ENCODE peak calls at places on chromosomes 4 and X, in ten cellular contexts. T, W, Y, C, U, H, A, P, S and V are unnamed samples. For H3K4me1, the result is how much of the 10 kb centered on the place peaks cover.

GRCh38 chrX:72121381-72121780 is 10.3 kb downstream of the RTL5 start:
- DNase-seq in C (peak), S (peak), P (no peak), A (peak), Y (no peak), W (peak), U (peak), T (peak), H (no peak), V (no peak)

GRCh38 chr4:94722270-94722669 is 35.5 kb upstream of the BMPR1B start:
- DNase-seq in T (no peak), P (no peak), C (no peak), A (no peak), S (no peak), H (no peak), Y (no peak), U (no peak), W (no peak), V (no peak)

GRCh38 chr4:121822796-121823504 is 733 bp downstream of the CCNA2 start:
- DNase-seq in T (peak), S (peak), P (peak), U (peak), C (peak), A (no peak), H (no peak), W (no peak), Y (peak), V (peak)

GRCh38 chr4:149999485-150000074 is 78.7 kb upstream of the DCLK2 start:
- DNase-seq in C (peak), W (peak), P (peak), Y (no peak), T (no peak), S (peak), H (no peak), U (peak), A (no peak), V (no peak)

GRCh38 chr4:47831026-47831689 is 6.7 kb downstream of the CORIN start:
- DNase-seq in S (no peak), H (no peak), A (no peak), U (no peak), P (no peak), Y (no peak), T (no peak), C (no peak), W (no peak), V (no peak)

GRCh38 chr4:112276113-112276512 is 9.6 kb downstream of the TIFA start:
- DNase-seq in H (no peak), T (no peak), C (no peak), Y (no peak), U (no peak), S (no peak), P (no peak), W (no peak), A (no peak), V (no peak)

GRCh38 chrX:39890807-39891206 is 207.0 kb downstream of the BCOR start:
- DNase-seq in C (no peak), W (peak), P (no peak), A (no peak), T (no peak), S (peak), H (no peak), Y (no peak), U (no peak), V (no peak)

GRCh38 chrX:113529425-113530013 is 688.9 kb upstream of the AMOT start:
- DNase-seq in S (no peak), H (no peak), P (no peak), A (no peak), W (no peak), C (no peak), T (no peak), U (no peak), Y (no peak), V (no peak)

GRCh38 chrX:2928127-2928582 is 984 bp downstream of the ARSD start:
- DNase-seq in A (peak), C (no peak), Y (no peak), T (peak), H (peak), U (peak), S (peak), W (peak), P (peak), V (peak)

GRCh38 chr4:112888617-112889016 is 160.8 kb upstream of the ANK2 start:
- DNase-seq in W (no peak), C (no peak), U (no peak), T (no peak), H (no peak), A (no peak), P (no peak), S (no peak), Y (no peak), V (no peak)

GRCh38 chr4:681736-682451 is 7.1 kb downstream of the SLC49A3 start:
- DNase-seq in T (no peak), P (peak), Y (peak), U (no peak), C (no peak), A (no peak), S (no peak), H (no peak), W (no peak), V (peak)

GRCh38 chr4:141371206-141371605 is 150.5 kb downstream of the ZNF330 start:
- DNase-seq in P (no peak), Y (no peak), T (no peak), U (no peak), S (no peak), H (no peak), A (no peak), W (no peak), C (no peak), V (no peak)

GRCh38 chr4:127304356-127304755 is 328.4 kb upstream of the INTU start:
- DNase-seq in T (peak), H (no peak), A (no peak), C (no peak), U (no peak), W (peak), Y (no peak), S (peak), P (no peak), V (peak)

GRCh38 chr4:143531773-143532491 is 18.4 kb downstream of the SMARCA5 start:
- DNase-seq in A (no peak), Y (no peak), W (no peak), H (no peak), P (no peak), C (no peak), U (no peak), T (no peak), S (no peak), V (no peak)

DNA sequence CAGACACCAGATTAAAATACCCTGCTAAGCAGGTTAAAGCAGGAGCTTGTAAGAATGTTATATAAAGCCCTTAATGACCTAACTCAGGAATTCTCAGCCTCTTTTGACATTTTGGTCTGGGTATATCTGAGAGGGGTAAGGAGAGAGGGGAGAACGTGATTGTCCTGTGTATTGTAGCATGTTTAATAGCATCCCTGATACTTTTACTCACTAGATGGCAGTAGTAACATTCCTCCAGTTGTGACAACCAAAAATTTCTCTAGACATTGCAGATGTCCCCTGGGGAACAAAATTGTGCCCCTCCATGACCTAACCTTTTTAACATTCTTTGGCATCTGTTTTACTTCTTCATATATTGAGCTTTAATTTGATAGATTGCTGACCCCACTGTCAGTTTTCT is 17.9 kb downstream of the SMARCA5 start:
- DNase-seq in S (no peak), W (no peak), Y (no peak), H (no peak), P (peak), U (no peak), T (no peak), C (no peak), A (no peak), V (no peak)
- TF ChIP-seq CTCF in S (peak), W (peak), Y (peak), H (no peak), P (peak), U (peak), T (no peak), C (no peak), A (no peak), V (no peak)

GRCh38 chr4:76434901-76435688 is at the start of gene SHROOM3:
- DNase-seq in Y (no peak), C (no peak), U (no peak), S (no peak), H (no peak), T (peak), A (no peak), W (no peak), P (no peak), V (no peak)

GRCh38 chr4:76439491-76439890 is 4.5 kb downstream of the SHROOM3 start:
- DNase-seq in T (no peak), H (no peak), C (no peak), U (no peak), P (no peak), W (no peak), S (no peak), Y (no peak), A (no peak), V (no peak)

GRCh38 chr4:76430519-76431388 is 4.3 kb upstream of the SHROOM3 start:
- DNase-seq in A (no peak), H (no peak), C (no peak), S (no peak), W (no peak), P (peak), U (no peak), T (no peak), Y (no peak), V (no peak)

DNA sequence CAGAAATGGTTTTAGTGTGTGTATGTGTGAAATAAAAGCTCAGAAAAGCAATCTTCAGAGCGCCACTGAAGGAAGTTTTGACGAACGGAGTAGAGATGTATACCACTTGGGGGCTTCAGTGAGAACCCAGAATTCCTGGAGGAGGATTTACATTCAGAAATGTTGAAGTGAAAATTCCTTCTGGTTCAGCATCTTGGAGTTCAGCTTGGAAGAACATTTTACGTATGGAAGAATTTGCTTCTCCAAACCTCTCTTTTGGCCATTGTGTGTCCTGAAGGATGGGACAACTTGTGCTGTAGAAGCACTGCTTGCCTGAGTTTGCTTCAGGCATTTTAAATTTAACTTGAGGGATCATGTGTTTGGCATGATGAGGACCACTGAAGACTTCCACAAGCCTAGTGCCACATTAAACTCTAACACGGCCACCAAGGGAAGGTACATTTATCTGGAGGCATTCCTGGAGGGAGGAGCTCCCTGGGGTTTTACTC is 704 bp downstream of the SHROOM3 start:
- DNase-seq in W (no peak), H (no peak), T (no peak), P (no peak), A (no peak), C (no peak), S (no peak), U (no peak), Y (no peak), V (no peak)
- H3K4me3 ChIP-seq in W (no peak), H (peak), T (peak), P (no peak), A (peak), C (peak), S (peak), U (no peak), Y (no peak), V (no peak)

DNA sequence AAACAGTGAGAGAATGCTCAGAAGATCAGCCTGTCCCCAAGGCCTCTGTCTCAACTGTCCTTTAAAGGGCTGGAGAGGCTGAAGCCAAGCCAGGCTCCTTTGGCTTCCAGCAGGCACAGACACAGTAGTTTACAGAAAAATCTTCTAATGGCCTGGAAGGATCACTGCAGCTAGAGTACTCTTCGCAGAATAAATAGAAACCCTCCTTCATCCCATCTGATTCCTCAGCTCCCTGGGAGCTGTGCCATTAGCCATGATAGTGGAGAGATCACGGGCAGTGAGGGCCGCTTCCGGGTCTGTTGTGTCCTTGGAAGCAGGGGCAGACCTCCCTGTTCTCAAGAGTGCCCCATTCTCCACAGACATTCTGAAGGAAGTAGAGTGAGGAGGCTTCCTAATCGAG is 63.1 kb downstream of the CCNI start:
- DNase-seq in A (no peak), P (peak), H (no peak), W (peak), S (peak), Y (no peak), U (peak), C (no peak), T (peak), V (no peak)
- H3K4me1 ChIP-seq in A (under half), P (under half), H (under half), W (under half), S (under half), Y (under half), U (under half), C (under half), T (under half), V (under half)

GRCh38 chr4:75003979-75004378 is 71.1 kb downstream of the PARM1 start:
- DNase-seq in A (no peak), Y (no peak), T (no peak), U (no peak), W (no peak), H (no peak), C (no peak), S (no peak), P (no peak), V (no peak)

GRCh38 chr4:75004755-75005668 is 72.1 kb downstream of the PARM1 start:
- DNase-seq in P (no peak), A (no peak), C (no peak), H (no peak), W (no peak), U (no peak), Y (no peak), S (peak), T (no peak), V (no peak)

GRCh38 chr4:75002381-75002780 is 69.5 kb downstream of the PARM1 start:
- DNase-seq in U (no peak), A (no peak), T (no peak), S (no peak), Y (no peak), H (no peak), W (no peak), P (no peak), C (no peak), V (no peak)

GRCh38 chr4:75007891-75008290 is 75.0 kb downstream of the PARM1 start:
- DNase-seq in S (no peak), C (no peak), P (no peak), T (no peak), W (no peak), U (no peak), Y (no peak), H (no peak), A (no peak), V (no peak)

DNA sequence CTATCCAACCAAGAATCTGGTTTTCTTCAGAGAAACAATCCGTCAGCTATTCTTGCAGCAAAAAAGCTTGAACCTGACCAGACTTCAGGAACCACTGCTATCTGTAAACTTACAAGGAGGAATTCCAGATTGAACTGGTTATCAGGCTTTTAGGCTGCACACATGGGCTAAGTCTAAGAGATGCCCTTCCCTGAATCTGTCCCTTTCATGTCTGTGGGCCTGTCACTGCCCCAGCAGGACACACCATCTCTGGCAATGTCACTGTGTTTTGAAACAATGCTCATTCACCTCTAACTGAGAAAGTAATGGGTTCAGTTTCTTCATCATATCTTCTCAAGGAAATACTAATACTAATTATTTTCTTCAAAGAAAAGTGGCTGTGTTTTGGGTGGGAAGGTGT is 72.8 kb downstream of the PARM1 start:
- DNase-seq in U (no peak), P (no peak), Y (no peak), A (no peak), T (no peak), S (no peak), H (no peak), W (no peak), C (no peak), V (no peak)
- TF ChIP-seq CTCF in U (no peak), P (no peak), Y (no peak), A (no peak), T (no peak), S (no peak), H (no peak), W (no peak), C (no peak), V (no peak)

GRCh38 chrX:1589356-1590130 is 1.9 kb upstream of the AKAP17A start:
- DNase-seq in W (peak), T (no peak), H (no peak), U (no peak), P (no peak), S (no peak), C (no peak), Y (no peak), A (peak), V (no peak)

GRCh38 chrX:1591102-1591862 is at the start of gene AKAP17A:
- DNase-seq in S (peak), H (peak), Y (peak), P (peak), A (peak), C (peak), W (peak), U (peak), T (peak), V (peak)

GRCh38 chrX:1582686-1583437 is 8.5 kb upstream of the AKAP17A start:
- DNase-seq in A (peak), H (no peak), U (no peak), S (no peak), C (no peak), T (no peak), Y (no peak), P (no peak), W (no peak), V (no peak)

GRCh38 chrX:1584237-1585011 is 7.0 kb upstream of the AKAP17A start:
- DNase-seq in U (no peak), A (peak), W (no peak), T (no peak), S (no peak), Y (no peak), H (no peak), C (no peak), P (no peak), V (no peak)

DNA sequence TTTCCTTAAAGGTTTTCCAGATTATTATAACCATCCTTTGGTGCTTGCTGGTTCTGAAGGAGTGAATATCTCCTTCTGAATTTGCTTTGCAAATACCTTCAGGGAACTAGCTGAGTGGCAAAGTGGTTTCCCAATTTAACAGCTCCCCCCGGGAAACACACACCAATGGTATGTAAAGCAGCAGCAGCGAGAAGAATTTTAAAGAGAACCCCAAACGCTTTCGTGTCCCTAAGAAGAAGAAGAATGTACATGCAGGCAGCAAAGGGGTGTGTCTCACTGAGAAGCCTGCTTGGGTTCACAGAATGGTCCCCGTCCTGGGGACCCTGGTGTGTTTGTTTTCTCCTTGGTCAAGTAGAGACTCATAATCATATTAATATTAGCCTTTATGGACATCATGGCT is 4.2 kb upstream of the AKAP17A start:
- DNase-seq in H (no peak), T (no peak), A (peak), P (no peak), W (no peak), C (no peak), U (no peak), Y (no peak), S (no peak), V (no peak)
- H3K4me3 ChIP-seq in H (no peak), T (no peak), A (no peak), P (no peak), W (no peak), C (no peak), U (no peak), Y (no peak), S (no peak), V (no peak)

GRCh38 chr4:42643685-42644084 is 13.2 kb downstream of the ATP8A1 start:
- DNase-seq in S (no peak), A (no peak), P (no peak), Y (no peak), W (no peak), C (no peak), U (no peak), T (no peak), H (no peak), V (no peak)
- H3K4me1 ChIP-seq in S (under half), A (under half), P (under half), Y (under half), W (under half), C (under half), U (under half), T (under half), H (under half), V (under half)

DNA sequence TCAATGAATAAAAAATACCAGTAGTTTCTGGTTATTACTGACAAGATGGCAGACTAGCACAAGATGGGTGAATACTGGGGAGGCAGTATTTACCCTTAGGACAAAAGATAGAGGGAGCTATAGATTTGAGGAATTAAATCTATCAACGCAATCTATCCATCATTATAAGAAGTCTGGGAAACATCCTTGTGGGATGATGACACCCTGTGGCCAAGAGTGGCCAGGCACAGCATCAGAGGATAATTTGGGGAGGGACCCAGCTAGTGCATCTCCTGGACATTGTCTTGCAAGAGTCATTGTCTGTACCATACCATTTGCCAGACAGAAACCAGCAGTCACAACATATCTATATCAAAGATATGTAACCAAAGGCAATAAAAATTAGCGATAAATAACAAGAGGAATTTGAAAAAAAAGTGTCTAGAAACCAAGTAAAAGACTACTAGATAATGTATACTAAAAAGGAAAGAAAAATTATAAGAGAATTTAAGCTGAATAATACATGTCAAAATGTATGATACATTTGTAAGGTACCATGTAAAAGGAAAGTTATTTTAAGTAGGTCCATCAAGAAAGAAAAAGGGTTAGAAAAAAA is 22.9 kb downstream of the KCTD8 start:
- DNase-seq in P (peak), W (no peak), T (no peak), Y (peak), U (peak), H (no peak), S (no peak), C (no peak), A (no peak), V (no peak)
- TF ChIP-seq CTCF in P (peak), W (no peak), T (no peak), Y (peak), U (peak), H (no peak), S (peak), C (no peak), A (no peak), V (no peak)